ENCODE peak calls at places on chromosomes 3 and 15, in five cellular contexts. S, I, F, H and X are unnamed samples.

GRCh38 chr3:37491343-37491742 is 317.0 kb upstream of the LRRFIP2 start:
- DNase-seq in S (no peak), I (no peak), F (peak), H (no peak), X (no peak)

GRCh38 chr3:139772539-139773500 is 95.0 kb upstream of the NMNAT3 start:
- DNase-seq in S (peak), I (peak), F (peak), H (no peak), X (peak)

GRCh38 chr15:62472616-62473299 is 307.7 kb upstream of the C2CD4B start:
- DNase-seq in S (no peak), I (no peak), F (peak), H (no peak), X (no peak)

GRCh38 chr15:89559865-89560264 is 15.4 kb upstream of the TICRR start:
- DNase-seq in S (no peak), I (no peak), F (no peak), H (no peak), X (no peak)

GRCh38 chr15:84671211-84671610 is 13.2 kb upstream of the NMB start:
- DNase-seq in S (peak), I (peak), F (no peak), H (no peak), X (no peak)

GRCh38 chr3:50028336-50028735 is 60.4 kb upstream of the RBM5 start:
- DNase-seq in S (no peak), I (peak), F (no peak), H (no peak), X (no peak)

GRCh38 chr3:53169045-53169831 is 8.2 kb downstream of the PRKCD start:
- DNase-seq in S (peak), I (no peak), F (peak), H (no peak), X (no peak)

GRCh38 chr3:182400838-182401237 is 392.5 kb upstream of the ATP11B start:
- DNase-seq in S (no peak), I (no peak), F (no peak), H (no peak), X (no peak)

GRCh38 chr3:12730511-12731234 is 28.4 kb downstream of the TMEM40 start:
- DNase-seq in S (peak), I (no peak), F (no peak), H (no peak), X (peak)
- H3K27ac ChIP-seq in S (no peak), I (peak), F (no peak), H (no peak), X (no peak)

GRCh38 chr3:9032236-9032777 is 69.0 kb upstream of the RAD18 start:
- DNase-seq in S (no peak), I (no peak), F (peak), H (no peak), X (no peak)

GRCh38 chr3:9037113-9037715 is 73.9 kb upstream of the RAD18 start:
- DNase-seq in S (no peak), I (no peak), F (no peak), H (no peak), X (no peak)

GRCh38 chr3:9033867-9034266 is 70.6 kb upstream of the RAD18 start:
- DNase-seq in S (no peak), I (no peak), F (no peak), H (no peak), X (no peak)

GRCh38 chr3:9035473-9035872 is 72.2 kb upstream of the RAD18 start:
- DNase-seq in S (no peak), I (no peak), F (no peak), H (no peak), X (no peak)

GRCh38 chr3:9036327-9037112 is 73.2 kb upstream of the RAD18 start:
- DNase-seq in S (no peak), I (peak), F (no peak), H (peak), X (peak)
- H3K27ac ChIP-seq in S (no peak), I (no peak), F (no peak), H (peak), X (no peak)

DNA sequence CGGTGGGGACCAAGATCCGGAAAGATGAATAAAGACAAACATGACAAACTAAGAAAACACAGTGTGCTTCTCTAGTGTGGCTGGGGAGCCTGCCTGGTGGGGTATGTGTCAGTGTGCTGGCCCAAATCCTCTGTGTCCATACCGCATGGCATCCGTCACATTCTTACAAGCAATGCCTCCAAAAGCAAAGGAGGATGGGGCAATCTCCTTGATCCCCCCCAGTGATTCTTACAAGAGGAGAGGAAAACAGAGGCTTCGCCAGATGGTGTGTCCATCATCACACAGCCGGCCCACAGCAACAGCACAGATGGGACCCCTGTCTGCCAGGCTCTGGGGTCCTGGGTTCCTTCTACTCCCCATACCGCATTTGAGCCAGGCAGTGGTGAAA is 558 bp upstream of the IL17RC start:
- DNase-seq in S (no peak), I (peak), F (peak), H (no peak), X (no peak)
- H3K27ac ChIP-seq in S (peak), I (peak), F (no peak), H (peak), X (peak)

DNA sequence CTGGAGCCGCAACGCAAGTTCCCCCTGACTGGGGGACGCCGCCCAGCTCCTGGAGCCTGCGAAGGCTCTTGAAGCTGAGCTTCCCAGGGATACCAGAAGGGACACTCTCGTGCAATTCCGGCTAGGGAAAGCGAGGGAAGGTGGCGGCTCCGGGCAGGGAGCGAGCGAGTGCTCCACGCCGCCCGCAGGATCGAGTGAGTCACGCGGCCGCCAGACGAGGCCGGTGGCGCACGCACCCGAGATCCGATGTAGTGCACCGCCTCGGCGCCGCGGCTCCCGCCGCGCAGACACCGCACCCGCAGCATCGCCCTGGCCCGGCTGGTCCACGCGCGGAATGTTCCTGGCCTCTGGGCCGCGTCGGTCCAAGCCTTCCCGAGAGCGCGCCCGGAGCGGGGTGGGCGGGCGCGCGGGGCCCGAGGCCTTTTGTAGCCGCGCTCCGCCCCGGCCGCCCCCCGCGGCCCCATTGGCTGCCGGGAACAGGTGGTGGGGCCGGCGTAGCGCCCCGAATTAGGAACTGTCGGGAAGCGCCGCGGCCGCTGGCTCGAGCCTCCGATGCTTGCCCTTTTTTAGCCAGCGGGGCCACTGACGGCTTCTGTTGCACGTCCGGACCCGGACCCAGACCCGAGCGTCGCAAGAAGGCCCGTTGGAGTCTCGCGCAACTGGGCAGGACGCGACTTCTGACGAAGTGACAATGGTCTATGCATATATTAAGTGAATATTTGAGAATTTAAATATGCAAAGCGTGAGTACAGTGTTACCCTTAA is at the start of gene GATM:
- DNase-seq in S (peak), I (peak), F (peak), H (peak), X (no peak)
- H3K27ac ChIP-seq in S (no peak), I (peak), F (no peak), H (peak), X (no peak)

DNA sequence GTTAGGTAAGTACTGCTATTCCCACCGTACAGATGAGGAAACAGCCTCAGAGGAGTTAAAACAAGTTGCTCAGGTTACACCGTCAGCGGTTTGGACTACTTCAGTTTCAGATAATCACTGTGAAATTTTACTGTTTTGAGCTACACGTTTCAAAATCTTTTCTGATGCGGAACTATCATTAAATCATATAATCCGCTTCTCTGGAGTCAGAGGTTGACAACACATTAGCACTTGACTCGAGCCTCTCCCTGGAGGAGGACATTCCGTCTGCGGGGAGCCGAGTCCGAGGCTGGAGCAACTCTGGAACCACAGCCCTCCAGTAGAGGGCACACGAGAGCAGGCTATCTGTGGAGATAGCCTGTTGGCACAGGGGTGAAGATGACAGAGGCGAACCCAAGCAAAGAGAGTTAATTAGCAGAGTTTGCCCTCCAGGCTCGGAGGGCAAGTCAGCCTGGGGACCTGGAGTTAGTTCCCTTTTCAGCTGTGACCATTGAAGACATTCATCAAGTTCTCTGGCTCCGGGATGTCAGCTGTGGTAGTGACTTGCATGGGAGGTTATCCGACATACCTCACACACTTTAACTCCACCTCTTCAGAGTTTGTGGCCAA is 131.2 kb downstream of the IGF1R start:
- DNase-seq in S (peak), I (peak), F (peak), H (peak), X (no peak)
- H3K27ac ChIP-seq in S (peak), I (no peak), F (no peak), H (no peak), X (peak)

GRCh38 chr15:68028137-68028771 is 25.9 kb upstream of the PIAS1 start:
- DNase-seq in S (peak), I (no peak), F (peak), H (no peak), X (no peak)

GRCh38 chr15:68023307-68024101 is 30.6 kb upstream of the PIAS1 start:
- DNase-seq in S (no peak), I (no peak), F (no peak), H (no peak), X (no peak)

GRCh38 chr15:68028808-68029207 is 25.3 kb upstream of the PIAS1 start:
- DNase-seq in S (no peak), I (no peak), F (no peak), H (no peak), X (no peak)

GRCh38 chr15:68027388-68027787 is 26.7 kb upstream of the PIAS1 start:
- DNase-seq in S (no peak), I (no peak), F (no peak), H (no peak), X (no peak)

DNA sequence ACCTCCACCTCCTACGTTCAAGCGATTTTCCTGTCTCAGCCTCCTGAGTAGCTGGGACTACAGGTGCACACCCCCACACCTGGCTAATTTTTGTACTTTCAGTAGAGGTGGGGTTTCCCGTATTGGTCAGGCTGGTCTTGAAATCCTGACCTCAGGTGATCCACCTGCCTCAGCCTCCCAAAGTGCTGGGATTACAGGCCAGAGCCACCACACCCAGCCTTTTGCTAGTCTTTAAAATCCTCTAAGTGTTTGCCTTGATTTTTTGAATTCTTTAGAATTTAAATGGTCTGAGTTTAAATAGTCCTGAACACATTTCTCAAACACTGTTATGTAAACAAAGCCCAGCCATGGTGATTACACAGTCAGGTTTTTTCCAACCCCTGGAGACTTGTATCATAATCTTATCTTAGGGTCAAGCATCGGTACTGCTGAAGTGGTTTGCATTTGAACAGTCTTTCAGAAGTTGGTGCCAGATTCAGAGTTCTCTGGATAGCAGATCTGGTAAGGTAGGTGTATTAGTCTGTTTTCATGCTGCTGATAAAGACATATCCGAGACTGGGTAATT is 28.2 kb upstream of the PIAS1 start:
- DNase-seq in S (no peak), I (peak), F (no peak), H (peak), X (no peak)
- H3K27ac ChIP-seq in S (no peak), I (peak), F (no peak), H (peak), X (no peak)